ENCODE peak calls at places on chromosomes 13 and 19, in four cellular contexts. Q is fibroblast of mammary gland; U is stimulated activated CD4-positive, alpha-beta T cell treated with anti-CD3 and anti-CD28 coated beads, Interleukin-12 subunit alpha, Interleukin-12 subunit beta, amount 100 ng/mL, for 4 hours; L is GM04504. E is an unnamed sample.

GRCh38 chr19:10748195-10748923 is 30.5 kb downstream of the DNM2 start:
- DNase-seq in Q (no peak), U (no peak), L (no peak), E (no peak)

GRCh38 chr13:41456768-41457588 is at the start of gene RGCC:
- DNase-seq in Q (peak), U (peak), L (peak), E (peak)

GRCh38 chr13:19737844-19738557 is 44.7 kb downstream of the PSPC1 start:
- DNase-seq in Q (peak), U (no peak), L (no peak), E (no peak)

GRCh38 chr19:41616785-41617621 is 9.9 kb downstream of the CEACAM4 start:
- DNase-seq in Q (peak), U (no peak), L (peak), E (peak)

GRCh38 chr19:6238256-6238642 is 41.5 kb downstream of the MLLT1 start:
- DNase-seq in Q (no peak), U (no peak), L (no peak), E (no peak)

GRCh38 chr19:13241321-13242104 is 91.3 kb downstream of the IER2 start:
- DNase-seq in Q (peak), U (no peak), L (no peak), E (no peak)

GRCh38 chr19:38569368-38569983 is 48.3 kb downstream of the MAP4K1 start:
- DNase-seq in Q (no peak), U (no peak), L (no peak), E (no peak)

GRCh38 chr13:72458701-72459100 is 268.7 kb downstream of the MZT1 start:
- DNase-seq in Q (peak), U (no peak), L (no peak), E (no peak)

GRCh38 chr19:29285878-29286277 is 72.9 kb upstream of the UQCRFS1 start:
- DNase-seq in Q (no peak), U (no peak), L (no peak), E (no peak)

GRCh38 chr19:33684550-33685303 is 63.0 kb downstream of the CHST8 start:
- DNase-seq in Q (no peak), U (no peak), L (no peak), E (no peak)

GRCh38 chr13:43269037-43269476 is 245.7 kb downstream of the DNAJC15 start:
- DNase-seq in Q (peak), U (no peak), L (peak), E (no peak)

GRCh38 chr13:95643471-95643813 is 1.1 kb downstream of the DZIP1 start:
- DNase-seq in Q (peak), U (no peak), L (peak), E (no peak)

GRCh38 chr19:35442091-35442490 is 6.0 kb upstream of the FFAR2 start:
- DNase-seq in Q (no peak), U (no peak), L (no peak), E (no peak)

GRCh38 chr19:20044663-20045062 is 5.4 kb upstream of the ZNF682 start:
- DNase-seq in Q (no peak), U (no peak), L (no peak), E (no peak)

GRCh38 chr19:8363803-8364771 is at the start of gene ANGPTL4:
- DNase-seq in Q (peak), U (peak), L (peak), E (peak)

GRCh38 chr13:35963982-35964665 is 167.1 kb downstream of the DCLK1 start:
- DNase-seq in Q (no peak), U (no peak), L (no peak), E (no peak)

GRCh38 chr19:39045506-39045905 is 13.2 kb upstream of the FBXO27 start:
- DNase-seq in Q (no peak), U (no peak), L (no peak), E (no peak)

GRCh38 chr13:27375686-27376326 is 48.6 kb upstream of the GTF3A start:
- DNase-seq in Q (peak), U (peak), L (peak), E (peak)

GRCh38 chr13:113582841-113583631 is 1.5 kb upstream of the TFDP1 start:
- DNase-seq in Q (peak), U (no peak), L (no peak), E (no peak)

GRCh38 chr13:101092985-101093384 is 323.3 kb downstream of the NALCN start:
- DNase-seq in Q (peak), U (no peak), L (no peak), E (no peak)

GRCh38 chr19:24063312-24063711 is 23.7 kb upstream of the ZNF254 start:
- DNase-seq in Q (no peak), U (no peak), L (no peak), E (peak)

GRCh38 chr19:44640518-44640917 is 3.2 kb upstream of the PVR start:
- DNase-seq in Q (peak), U (no peak), L (no peak), E (no peak)

GRCh38 chr19:29277107-29277506 is 64.2 kb upstream of the UQCRFS1 start:
- DNase-seq in Q (no peak), U (peak), L (no peak), E (no peak)

GRCh38 chr13:53010374-53011105 is 18.1 kb upstream of the OLFM4 start:
- DNase-seq in Q (no peak), U (no peak), L (no peak), E (no peak)

GRCh38 chr19:57269515-57270250 is 10.6 kb upstream of the ZNF460 start:
- DNase-seq in Q (peak), U (no peak), L (peak), E (no peak)

E was measured in HuH-7.5.